ENCODE peak calls at places on chromosome 13, in five cellular contexts. One of them, this sample, is unnamed.

GRCh38 chr13:20684535-20684934 is 19.0 kb upstream of the IL17D start:
- DNase-seq in K562: no peak
- DNase-seq in HCT116: no peak
- DNase-seq in GM12878: no peak
- DNase-seq in HepG2: no peak
- DNase-seq in this sample: no peak

GRCh38 chr13:26202365-26202972 is 19.6 kb downstream of the RNF6 start:
- DNase-seq in K562: no peak
- DNase-seq in HCT116: no peak
- DNase-seq in GM12878: no peak
- DNase-seq in HepG2: no peak
- DNase-seq in this sample: no peak

GRCh38 chr13:112975401-112975939 is 6.5 kb downstream of the MCF2L start:
- DNase-seq in K562: no peak
- DNase-seq in HCT116: no peak
- DNase-seq in GM12878: no peak
- DNase-seq in HepG2: no peak
- DNase-seq in this sample: no peak

GRCh38 chr13:113168211-113168610 is 9.8 kb downstream of the PROZ start:
- DNase-seq in K562: no peak
- DNase-seq in HCT116: no peak
- DNase-seq in GM12878: no peak
- DNase-seq in HepG2: no peak
- DNase-seq in this sample: no peak

GRCh38 chr13:60090579-60090978 is 73.1 kb downstream of the DIAPH3 start:
- DNase-seq in K562: no peak
- DNase-seq in HCT116: no peak
- DNase-seq in GM12878: no peak
- DNase-seq in HepG2: no peak
- DNase-seq in this sample: no peak

GRCh38 chr13:39770514-39770913 is 115.1 kb downstream of the COG6 start:
- DNase-seq in K562: no peak
- DNase-seq in HCT116: no peak
- DNase-seq in GM12878: no peak
- DNase-seq in HepG2: no peak
- DNase-seq in this sample: no peak

GRCh38 chr13:93881418-93881817 is 598.1 kb downstream of the DCT start:
- DNase-seq in K562: no peak
- DNase-seq in HCT116: no peak
- DNase-seq in GM12878: no peak
- DNase-seq in HepG2: no peak
- DNase-seq in this sample: no peak

GRCh38 chr13:36526897-36527296 is 94.6 kb downstream of the CCNA1 start:
- DNase-seq in K562: no peak
- DNase-seq in HCT116: no peak
- DNase-seq in GM12878: no peak
- DNase-seq in HepG2: no peak
- DNase-seq in this sample: no peak

GRCh38 chr13:59687028-59687427 is 476.7 kb downstream of the DIAPH3 start:
- DNase-seq in K562: no peak
- DNase-seq in HCT116: no peak
- DNase-seq in GM12878: no peak
- DNase-seq in HepG2: no peak
- DNase-seq in this sample: no peak

GRCh38 chr13:20702945-20703784 is at the start of gene IL17D:
- DNase-seq in K562: peak; percentile 26
- DNase-seq in HCT116: no peak
- DNase-seq in GM12878: no peak
- DNase-seq in HepG2: no peak
- DNase-seq in this sample: no peak

GRCh38 chr13:37168922-37169321 is 63.5 kb upstream of the CSNK1A1L start:
- DNase-seq in K562: no peak
- DNase-seq in HCT116: no peak
- DNase-seq in GM12878: no peak
- DNase-seq in HepG2: no peak
- DNase-seq in this sample: no peak

GRCh38 chr13:76829572-76830327 is 56.5 kb downstream of the KCTD12 start:
- DNase-seq in K562: no peak
- DNase-seq in HCT116: no peak
- DNase-seq in GM12878: no peak
- DNase-seq in HepG2: no peak
- DNase-seq in this sample: no peak
- TF ChIP-seq SRF in K562: no peak
- TF ChIP-seq SRF in HCT116: no peak
- TF ChIP-seq SRF in GM12878: no peak
- TF ChIP-seq SRF in HepG2: no peak
- TF ChIP-seq SRF in this sample: no peak

GRCh38 chr13:63693696-63694095 is 2278.0 kb upstream of the PCDH20 start:
- DNase-seq in K562: no peak
- DNase-seq in HCT116: no peak
- DNase-seq in GM12878: no peak
- DNase-seq in HepG2: no peak
- DNase-seq in this sample: no peak

GRCh38 chr13:63696055-63696454 is 2280.4 kb upstream of the PCDH20 start:
- DNase-seq in K562: no peak
- DNase-seq in HCT116: no peak
- DNase-seq in GM12878: no peak
- DNase-seq in HepG2: no peak
- DNase-seq in this sample: no peak

GRCh38 chr13:63690672-63691071 is 2275.0 kb upstream of the PCDH20 start:
- DNase-seq in K562: no peak
- DNase-seq in HCT116: no peak
- DNase-seq in GM12878: no peak
- DNase-seq in HepG2: no peak
- DNase-seq in this sample: no peak

GRCh38 chr13:63691474-63691873 is 2275.8 kb upstream of the PCDH20 start:
- DNase-seq in K562: no peak
- DNase-seq in HCT116: no peak
- DNase-seq in GM12878: no peak
- DNase-seq in HepG2: no peak
- DNase-seq in this sample: no peak
- TF ChIP-seq SRF in K562: no peak
- TF ChIP-seq SRF in HCT116: no peak
- TF ChIP-seq SRF in GM12878: no peak
- TF ChIP-seq SRF in HepG2: no peak
- TF ChIP-seq SRF in this sample: no peak

GRCh38 chr13:101520672-101521071 is 68.2 kb downstream of the ITGBL1 start:
- DNase-seq in K562: no peak
- DNase-seq in HCT116: no peak
- DNase-seq in GM12878: no peak
- DNase-seq in HepG2: no peak
- DNase-seq in this sample: no peak

GRCh38 chr13:101521371-101521770 is 68.9 kb downstream of the ITGBL1 start:
- DNase-seq in K562: no peak
- DNase-seq in HCT116: no peak
- DNase-seq in GM12878: no peak
- DNase-seq in HepG2: no peak
- DNase-seq in this sample: no peak

GRCh38 chr13:101523154-101523669 is 70.7 kb downstream of the ITGBL1 start:
- DNase-seq in K562: no peak
- DNase-seq in HCT116: no peak
- DNase-seq in GM12878: no peak
- DNase-seq in HepG2: no peak
- DNase-seq in this sample: no peak

GRCh38 chr13:101522607-101523006 is 70.1 kb downstream of the ITGBL1 start:
- DNase-seq in K562: no peak
- DNase-seq in HCT116: no peak
- DNase-seq in GM12878: no peak
- DNase-seq in HepG2: peak; percentile 1
- DNase-seq in this sample: no peak

DNA sequence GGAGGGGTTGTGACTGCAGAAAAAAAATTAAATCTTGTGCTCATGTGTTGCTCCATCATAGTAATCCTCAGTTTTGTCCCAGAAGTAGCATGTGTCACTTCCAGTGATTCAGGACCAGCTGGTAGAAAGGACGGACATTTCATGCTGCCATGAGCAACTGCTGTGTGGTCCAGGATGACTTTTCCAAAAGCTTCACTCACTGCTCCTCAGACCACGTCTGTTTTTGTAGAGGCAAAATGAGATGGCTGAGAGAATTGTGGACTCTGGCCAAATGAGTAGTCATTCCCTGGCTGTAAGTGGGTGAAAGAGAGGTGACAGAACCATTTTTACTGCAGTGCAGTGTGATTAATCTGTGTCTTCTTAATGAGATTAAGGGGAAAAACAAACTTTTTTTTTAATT is 71.3 kb downstream of the ITGBL1 start:
- DNase-seq in K562: no peak
- DNase-seq in HCT116: no peak
- DNase-seq in GM12878: no peak
- DNase-seq in HepG2: no peak
- DNase-seq in this sample: no peak
- TF ChIP-seq SRF in K562: no peak
- TF ChIP-seq SRF in HCT116: no peak
- TF ChIP-seq SRF in GM12878: no peak
- TF ChIP-seq SRF in HepG2: no peak
- TF ChIP-seq SRF in this sample: no peak

DNA sequence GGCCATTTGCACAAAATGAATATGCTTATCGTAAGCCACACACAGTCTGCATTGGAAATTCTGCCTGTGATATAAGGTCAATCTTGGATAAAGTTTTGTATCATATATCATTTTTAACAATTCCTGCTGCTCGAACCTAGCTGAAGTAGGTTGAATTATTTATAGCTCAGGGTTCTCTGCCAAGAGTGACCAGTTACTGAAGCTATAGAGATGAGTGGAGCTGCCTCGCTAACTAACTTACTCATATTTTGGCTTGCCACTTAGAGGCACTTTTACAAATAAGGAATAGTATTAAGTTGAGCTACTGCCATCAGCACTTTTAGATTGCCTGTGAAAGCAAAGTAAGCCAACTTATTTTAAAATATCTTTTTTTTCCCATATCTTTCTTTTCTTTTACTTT is 221.0 kb downstream of the RGCC start:
- DNase-seq in K562: no peak
- DNase-seq in HCT116: no peak
- DNase-seq in GM12878: no peak
- DNase-seq in HepG2: no peak
- DNase-seq in this sample: no peak
- TF ChIP-seq SRF in K562: no peak
- TF ChIP-seq SRF in HCT116: no peak
- TF ChIP-seq SRF in GM12878: no peak
- TF ChIP-seq SRF in HepG2: no peak
- TF ChIP-seq SRF in this sample: no peak

DNA sequence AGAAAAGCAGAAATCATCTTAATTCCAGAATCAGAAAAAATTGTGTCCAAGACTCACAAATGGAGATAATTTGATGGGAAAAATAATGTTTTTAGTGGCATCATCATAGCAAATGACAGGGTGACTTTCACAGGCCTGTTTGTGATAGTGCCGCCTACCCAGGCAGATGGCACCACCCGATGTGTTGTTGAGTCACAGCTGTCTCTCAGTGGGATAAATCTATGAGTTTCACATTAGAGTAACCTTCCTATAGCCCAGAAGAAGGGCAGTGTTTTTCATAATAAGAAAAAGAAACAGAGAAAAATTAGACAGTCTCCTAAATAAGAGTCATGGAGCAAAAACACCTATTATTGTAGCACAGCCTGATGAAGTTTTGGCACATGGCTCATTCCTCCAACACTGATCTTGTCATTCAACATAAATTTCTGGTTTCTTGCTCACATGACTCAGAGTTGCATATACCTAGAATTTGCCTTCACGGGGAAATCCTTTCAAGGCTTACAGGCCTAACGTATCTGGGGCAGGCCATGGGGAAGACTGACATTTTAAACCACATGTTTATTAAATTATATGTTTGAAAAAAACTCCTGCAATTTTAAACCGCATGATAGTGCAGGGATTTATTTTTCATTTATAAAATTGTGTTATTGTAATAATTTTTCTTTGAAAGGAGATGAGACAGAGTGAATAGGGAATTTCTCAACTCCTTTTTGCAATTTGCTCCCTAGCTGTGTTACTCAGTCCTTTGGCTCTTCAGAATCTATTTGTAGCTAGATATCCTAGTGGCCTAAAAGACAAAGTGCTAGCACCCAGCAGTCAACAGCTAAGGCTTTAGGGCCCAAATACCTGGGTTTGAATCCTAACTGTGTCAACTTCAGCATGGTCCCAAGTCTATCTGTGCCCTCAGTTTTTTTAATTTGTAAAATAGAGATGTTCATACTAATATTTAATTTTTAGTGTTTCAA is 393.7 kb downstream of the NDFIP2 start:
- DNase-seq in K562: no peak
- DNase-seq in HCT116: no peak
- DNase-seq in GM12878: no peak
- DNase-seq in HepG2: no peak
- DNase-seq in this sample: no peak
- TF ChIP-seq SRF in K562: no peak
- TF ChIP-seq SRF in HCT116: no peak
- TF ChIP-seq SRF in GM12878: no peak
- TF ChIP-seq SRF in HepG2: no peak
- TF ChIP-seq SRF in this sample: no peak

DNA sequence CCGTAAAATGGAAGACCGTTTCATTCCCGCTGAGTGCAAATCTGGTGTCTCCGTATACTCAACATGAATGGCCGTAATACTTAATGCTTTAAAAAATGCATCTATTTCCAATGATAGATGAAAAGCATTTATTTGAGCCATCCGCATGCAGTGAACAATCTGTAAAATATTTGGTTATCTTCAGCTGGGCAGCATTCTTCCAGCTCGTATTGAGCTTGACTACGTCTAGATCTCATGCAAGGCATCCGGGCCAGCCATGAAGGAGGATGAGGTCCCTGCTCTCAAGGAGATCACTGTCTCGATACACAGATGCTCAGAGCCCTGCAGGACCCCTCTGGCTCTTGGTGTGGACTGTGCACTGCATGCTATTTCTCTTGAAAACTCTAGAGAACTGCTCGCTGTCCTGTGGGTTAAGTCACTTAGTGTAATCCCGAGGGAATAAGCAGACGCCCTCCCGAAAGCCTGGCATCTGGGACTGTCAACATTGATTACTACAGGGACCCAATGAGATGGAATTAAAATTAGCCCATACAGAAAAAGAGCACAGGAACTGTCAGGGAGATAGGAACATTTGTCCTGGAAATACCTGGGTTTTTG is 112.4 kb upstream of the RNF113B start:
- DNase-seq in K562: no peak
- DNase-seq in HCT116: no peak
- DNase-seq in GM12878: no peak
- DNase-seq in HepG2: no peak
- DNase-seq in this sample: no peak
- TF ChIP-seq SRF in K562: no peak
- TF ChIP-seq SRF in HCT116: no peak
- TF ChIP-seq SRF in GM12878: no peak
- TF ChIP-seq SRF in HepG2: no peak
- TF ChIP-seq SRF in this sample: no peak

GRCh38 chr13:27476943-27477681 is 26.7 kb upstream of the MTIF3 start:
- DNase-seq in K562: no peak
- DNase-seq in HCT116: no peak
- DNase-seq in GM12878: no peak
- DNase-seq in HepG2: peak; percentile 76
- DNase-seq in this sample: no peak
- TF ChIP-seq SRF in K562: no peak
- TF ChIP-seq SRF in HCT116: no peak
- TF ChIP-seq SRF in GM12878: no peak
- TF ChIP-seq SRF in HepG2: no peak
- TF ChIP-seq SRF in this sample: no peak

This sample was measured in H1.